ENCODE peak calls at places on chromosomes 2 and 18, in eight cellular contexts. W, K, T, A, P, L, U and S are unnamed samples.

GRCh38 chr18:13583567-13584245 is 142.7 kb downstream of the FAM210A start:
- DNase-seq in W (no peak), T (no peak), U (no peak), L (no peak), A (no peak), P (no peak), K (no peak), S (no peak)

GRCh38 chr2:112065486-112065885 is 10.4 kb downstream of the TMEM87B start:
- DNase-seq in U (no peak), P (no peak), W (no peak), A (no peak), T (no peak), K (no peak), L (no peak), S (no peak)

GRCh38 chr2:158432117-158432516 is 24.4 kb downstream of the CCDC148 start:
- DNase-seq in U (no peak), A (no peak), K (no peak), L (no peak), T (no peak), W (no peak), P (no peak), S (no peak)

GRCh38 chr2:219142329-219142728 is 18.3 kb downstream of the NHEJ1 start:
- DNase-seq in K (peak), U (no peak), L (no peak), W (peak), P (no peak), A (no peak), T (peak), S (peak)

GRCh38 chr18:12679183-12679786 is 21.4 kb upstream of the SPIRE1 start:
- DNase-seq in U (peak), L (no peak), K (no peak), A (peak), P (no peak), T (peak), W (no peak), S (no peak)

GRCh38 chr18:80246656-80247402 is 485 bp downstream of the PARD6G start:
- DNase-seq in P (peak), L (peak), K (peak), U (no peak), A (peak), W (peak), T (peak), S (no peak)

GRCh38 chr2:152613235-152613634 is 104.0 kb downstream of the PRPF40A start:
- DNase-seq in K (no peak), L (no peak), T (no peak), U (no peak), P (no peak), A (no peak), W (no peak), S (no peak)

GRCh38 chr2:180604077-180604476 is 376.3 kb upstream of the UBE2E3 start:
- DNase-seq in U (no peak), A (no peak), K (no peak), T (no peak), W (no peak), L (peak), P (no peak), S (no peak)

GRCh38 chr18:28723506-28723905 is 546.6 kb upstream of the CDH2 start:
- DNase-seq in T (no peak), K (no peak), P (no peak), L (no peak), A (no peak), W (no peak), U (no peak), S (no peak)

GRCh38 chr18:48827321-48828200 is 123.2 kb downstream of the SMAD7 start:
- DNase-seq in K (peak), W (no peak), A (peak), T (peak), L (peak), P (peak), U (peak), S (no peak)

GRCh38 chr2:110674620-110675555 is 3.0 kb downstream of the BUB1 start:
- DNase-seq in L (peak), T (no peak), A (no peak), W (no peak), K (no peak), P (no peak), U (peak), S (no peak)

GRCh38 chr18:79872852-79873444 is 75.2 kb downstream of the KCNG2 start:
- DNase-seq in T (no peak), A (no peak), U (no peak), K (peak), L (no peak), W (no peak), P (no peak), S (no peak)

GRCh38 chr2:65999790-66000189 is 435.1 kb upstream of the MEIS1 start:
- DNase-seq in A (no peak), L (no peak), U (no peak), K (no peak), T (no peak), P (no peak), W (no peak), S (no peak)

GRCh38 chr18:12306752-12307151 is 1.3 kb upstream of the TUBB6 start:
- DNase-seq in U (no peak), L (no peak), A (no peak), W (no peak), K (peak), T (no peak), P (no peak), S (no peak)

GRCh38 chr18:73880387-73880786 is 267.2 kb downstream of the FBXO15 start:
- DNase-seq in L (no peak), U (no peak), T (no peak), A (no peak), K (no peak), P (no peak), W (no peak), S (no peak)

GRCh38 chr18:22322251-22322691 is 95.4 kb downstream of the CTAGE1 start:
- DNase-seq in L (no peak), U (no peak), P (no peak), A (no peak), K (no peak), T (no peak), W (no peak), S (no peak)

GRCh38 chr2:57542081-57542480 is 504.5 kb upstream of the VRK2 start:
- DNase-seq in W (no peak), P (no peak), K (no peak), T (no peak), A (no peak), U (no peak), L (no peak), S (no peak)

GRCh38 chr2:105385703-105386540 is 12.9 kb downstream of the FHL2 start:
- DNase-seq in T (no peak), L (no peak), P (no peak), A (no peak), W (no peak), K (peak), U (no peak), S (no peak)

GRCh38 chr2:199273043-199273647 is 184.6 kb downstream of the SATB2 start:
- DNase-seq in W (no peak), A (no peak), T (no peak), P (no peak), U (no peak), L (no peak), K (no peak), S (no peak)

GRCh38 chr2:217077841-217078407 is 218.1 kb upstream of the TNP1 start:
- DNase-seq in T (no peak), L (no peak), P (no peak), A (no peak), K (no peak), W (no peak), U (no peak), S (no peak)

GRCh38 chr2:215338883-215339679 is 27.2 kb downstream of the ATIC start:
- DNase-seq in L (no peak), K (no peak), P (no peak), W (no peak), A (no peak), U (no peak), T (no peak), S (no peak)

GRCh38 chr18:70362258-70362657 is 73.4 kb downstream of the SOCS6 start:
- DNase-seq in W (no peak), A (no peak), K (no peak), T (no peak), L (no peak), P (no peak), U (no peak), S (no peak)
- H3K4me3 ChIP-seq in W (no peak), A (no peak), K (no peak), T (no peak), L (no peak), P (no peak), U (no peak), S (no peak)

GRCh38 chr2:176177580-176178270 is 10.7 kb upstream of the HOXD1 start:
- DNase-seq in T (no peak), A (no peak), K (no peak), W (no peak), P (peak), U (no peak), L (no peak), S (no peak)

GRCh38 chr2:176178807-176179271 is 9.6 kb upstream of the HOXD1 start:
- DNase-seq in W (no peak), K (no peak), U (no peak), A (no peak), L (no peak), P (no peak), T (no peak), S (no peak)

GRCh38 chr2:176175729-176176074 is 12.8 kb upstream of the HOXD1 start:
- DNase-seq in T (no peak), L (no peak), K (no peak), W (no peak), A (no peak), P (no peak), U (no peak), S (no peak)

GRCh38 chr2:176176233-176176632 is 12.2 kb upstream of the HOXD1 start:
- DNase-seq in W (no peak), L (no peak), P (no peak), K (no peak), T (no peak), A (no peak), U (no peak), S (no peak)

GRCh38 chr2:176178271-176178806 is 10.1 kb upstream of the HOXD1 start:
- DNase-seq in K (no peak), T (no peak), U (no peak), L (no peak), W (no peak), P (peak), A (no peak), S (no peak)
- H3K4me3 ChIP-seq in K (peak), T (peak), U (peak), L (peak), W (peak), P (no peak), A (peak), S (peak)

GRCh38 chr2:231189571-231190495 is 8.6 kb upstream of the ARMC9 start:
- DNase-seq in K (peak), P (peak), A (peak), U (peak), L (no peak), W (no peak), T (peak), S (peak)

GRCh38 chr2:231191896-231192872 is 6.2 kb upstream of the ARMC9 start:
- DNase-seq in T (peak), P (peak), W (peak), A (no peak), K (peak), L (peak), U (peak), S (peak)

GRCh38 chr2:231188506-231189170 is 9.8 kb upstream of the ARMC9 start:
- DNase-seq in A (no peak), P (no peak), T (no peak), K (peak), W (no peak), U (no peak), L (no peak), S (no peak)

GRCh38 chr2:231189171-231189530 is 9.3 kb upstream of the ARMC9 start:
- DNase-seq in A (no peak), W (no peak), T (no peak), U (no peak), K (no peak), P (no peak), L (no peak), S (no peak)

GRCh38 chr2:231190531-231191197 is 7.8 kb upstream of the ARMC9 start:
- DNase-seq in A (peak), K (peak), U (peak), L (no peak), P (peak), W (peak), T (peak), S (no peak)
- H3K4me3 ChIP-seq in A (peak), K (peak), U (peak), L (no peak), P (no peak), W (peak), T (peak), S (peak)

GRCh38 chr2:9948721-9949120 is 2.8 kb upstream of the GRHL1 start:
- DNase-seq in U (no peak), K (no peak), A (no peak), W (no peak), L (no peak), T (no peak), P (no peak), S (no peak)

GRCh38 chr2:9950521-9951271 is 797 bp upstream of the GRHL1 start:
- DNase-seq in W (no peak), U (peak), A (peak), P (peak), K (no peak), L (peak), T (peak), S (no peak)

GRCh38 chr2:9949239-9949991 is 2.1 kb upstream of the GRHL1 start:
- DNase-seq in P (no peak), A (no peak), L (no peak), W (no peak), K (no peak), T (no peak), U (no peak), S (no peak)

GRCh38 chr2:9951272-9951521 is 296 bp upstream of the GRHL1 start:
- DNase-seq in U (no peak), K (no peak), W (no peak), L (no peak), A (no peak), P (no peak), T (no peak), S (no peak)

GRCh38 chr2:9949992-9950520 is 1.4 kb upstream of the GRHL1 start:
- DNase-seq in U (no peak), T (no peak), K (no peak), W (no peak), P (no peak), L (no peak), A (no peak), S (no peak)
- H3K4me3 ChIP-seq in U (peak), T (peak), K (no peak), W (no peak), P (no peak), L (no peak), A (no peak), S (no peak)

DNA sequence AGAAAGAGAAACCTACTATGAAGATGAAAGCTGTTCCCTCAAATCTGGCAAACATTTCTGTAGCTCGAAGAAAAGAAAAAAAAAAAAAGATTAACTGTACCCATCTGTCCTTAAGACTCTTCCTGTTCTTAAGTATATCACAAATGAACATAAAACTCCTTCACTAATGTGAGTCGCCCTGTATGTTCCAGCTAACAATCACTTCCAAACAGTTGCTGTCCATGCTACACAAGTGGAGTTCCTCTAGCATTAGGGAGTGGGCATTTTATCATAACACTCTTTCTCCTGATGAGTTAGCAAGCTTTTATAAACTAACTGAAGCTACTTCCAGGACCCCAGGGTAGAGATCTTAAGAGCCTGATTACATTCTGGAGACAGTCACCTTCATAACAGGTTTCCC is 5.8 kb downstream of the CUL3 start:
- DNase-seq in L (no peak), U (no peak), K (no peak), W (no peak), T (no peak), A (no peak), P (no peak), S (no peak)
- H3K4me3 ChIP-seq in L (no peak), U (no peak), K (no peak), W (no peak), T (peak), A (no peak), P (no peak), S (no peak)

GRCh38 chr18:59210311-59210710 is 9.6 kb upstream of the GRP start:
- DNase-seq in A (no peak), K (no peak), P (no peak), U (no peak), L (no peak), W (no peak), T (no peak), S (no peak)
- H3K4me3 ChIP-seq in A (no peak), K (no peak), P (no peak), U (no peak), L (no peak), W (no peak), T (no peak), S (no peak)

GRCh38 chr2:73068147-73068546 is 3.4 kb downstream of the SFXN5 start:
- DNase-seq in T (no peak), P (no peak), W (no peak), U (no peak), A (no peak), K (no peak), L (peak), S (no peak)
- H3K4me3 ChIP-seq in T (no peak), P (no peak), W (no peak), U (no peak), A (no peak), K (no peak), L (no peak), S (no peak)

GRCh38 chr2:138579556-138579955 is 78.0 kb downstream of the SPOPL start:
- DNase-seq in T (no peak), A (no peak), U (no peak), K (no peak), P (no peak), W (no peak), L (no peak), S (no peak)
- H3K4me3 ChIP-seq in T (no peak), A (no peak), U (no peak), K (no peak), P (no peak), W (no peak), L (no peak), S (no peak)

GRCh38 chr2:42567806-42568429 is 514 bp upstream of the MTA3 start:
- DNase-seq in L (peak), U (peak), P (peak), T (peak), K (peak), A (no peak), W (no peak), S (no peak)
- H3K4me3 ChIP-seq in L (no peak), U (peak), P (no peak), T (peak), K (peak), A (peak), W (peak), S (peak)